ENCODE peak calls at places on chromosomes 6 and 20, in six cellular contexts. A is PC-3; F is transverse colon; Q is CD8-positive, alpha-beta T cell; J is fibroblast of lung; H is psoas muscle. B is an unnamed sample.

GRCh38 chr6:22024973-22025467 is 271.8 kb downstream of the PRL start:
- DNase-seq in A (no peak), F (no peak), Q (no peak), J (no peak), H (no peak), B (no peak)

GRCh38 chr6:83182114-83182513 is 11.0 kb downstream of the PGM3 start:
- DNase-seq in A (no peak), F (no peak), Q (no peak), J (no peak), H (no peak), B (no peak)

GRCh38 chr20:62020935-62021701 is 44.6 kb downstream of the TAF4 start:
- DNase-seq in A (no peak), F (peak; percentile 18), Q (no peak), J (peak; percentile 59), H (peak; percentile 81), B (peak; percentile 38)

GRCh38 chr6:101226677-101227135 is 166.8 kb upstream of the GRIK2 start:
- DNase-seq in A (peak; percentile 82), F (no peak), Q (no peak), J (peak; percentile 3), H (no peak), B (no peak)

GRCh38 chr6:149213829-149214228 is 103.7 kb upstream of the TAB2 start:
- DNase-seq in A (peak; percentile 7), F (no peak), Q (no peak), J (peak; percentile 78), H (no peak), B (no peak)

GRCh38 chr6:46937623-46938022 is 15.9 kb upstream of the ADGRF5 start:
- DNase-seq in A (no peak), F (no peak), Q (no peak), J (no peak), H (no peak), B (no peak)

GRCh38 chr20:57618091-57618765 is 2.0 kb downstream of the ZBP1 start:
- DNase-seq in A (peak; percentile 99), F (peak; percentile 78), Q (no peak), J (no peak), H (peak; percentile 39), B (peak; percentile 91)

GRCh38 chr6:148954934-148955915 is 208.4 kb downstream of the UST start:
- DNase-seq in A (no peak), F (no peak), Q (no peak), J (no peak), H (no peak), B (no peak)

GRCh38 chr6:146095481-146095880 is 66.6 kb downstream of the GRM1 start:
- DNase-seq in A (no peak), F (no peak), Q (no peak), J (no peak), H (no peak), B (no peak)

GRCh38 chr20:3786665-3787639 is at the start of gene CENPB:
- DNase-seq in A (peak; percentile 94), F (peak; percentile 94), Q (peak; percentile 90), J (peak; percentile 71), H (peak; percentile 94), B (peak; percentile 93)

GRCh38 chr20:14488756-14489479 is 151.5 kb upstream of the FLRT3 start:
- DNase-seq in A (peak; percentile 53), F (no peak), Q (no peak), J (no peak), H (no peak), B (no peak)

GRCh38 chr20:37053230-37053950 is 42.4 kb downstream of the RBL1 start:
- DNase-seq in A (no peak), F (no peak), Q (no peak), J (peak; percentile 13), H (no peak), B (no peak)

GRCh38 chr6:40044196-40044595 is 109.9 kb upstream of the MOCS1 start:
- DNase-seq in A (no peak), F (no peak), Q (no peak), J (no peak), H (no peak), B (no peak)

GRCh38 chr6:133424359-133424758 is 183.2 kb downstream of the EYA4 start:
- DNase-seq in A (no peak), F (no peak), Q (no peak), J (no peak), H (no peak), B (no peak)

GRCh38 chr20:57397004-57397692 is 6.0 kb downstream of the RBM38 start:
- DNase-seq in A (no peak), F (no peak), Q (no peak), J (peak; percentile 44), H (peak; percentile 50), B (no peak)

GRCh38 chr6:10763006-10763405 is 15.4 kb downstream of the TMEM14B start:
- DNase-seq in A (no peak), F (no peak), Q (no peak), J (peak; percentile 50), H (no peak), B (no peak)

GRCh38 chr6:15343490-15344185 is 97.8 kb downstream of the JARID2 start:
- DNase-seq in A (no peak), F (no peak), Q (no peak), J (no peak), H (no peak), B (no peak)

GRCh38 chr6:165805067-165805525 is 142.1 kb upstream of the PDE10A start:
- DNase-seq in A (no peak), F (no peak), Q (no peak), J (no peak), H (no peak), B (no peak)

GRCh38 chr20:40393161-40393560 is 295.9 kb downstream of the MAFB start:
- DNase-seq in A (no peak), F (no peak), Q (no peak), J (no peak), H (no peak), B (no peak)

GRCh38 chr6:141152951-141153350 is 979.8 kb upstream of the GJE1 start:
- DNase-seq in A (peak; percentile 4), F (no peak), Q (no peak), J (no peak), H (no peak), B (no peak)

GRCh38 chr6:11890849-11891248 is 112.2 kb upstream of the ADTRP start:
- DNase-seq in A (peak; percentile 22), F (no peak), Q (no peak), J (no peak), H (no peak), B (no peak)

GRCh38 chr6:4187480-4187879 is 52.1 kb upstream of the ECI2 start:
- DNase-seq in A (no peak), F (no peak), Q (no peak), J (no peak), H (no peak), B (no peak)

GRCh38 chr6:46990031-46990644 is 52.0 kb downstream of the ADGRF1 start:
- DNase-seq in A (peak; percentile 49), F (peak; percentile 11), Q (no peak), J (no peak), H (no peak), B (no peak)

GRCh38 chr6:79084693-79085092 is 6.6 kb upstream of the PHIP start:
- DNase-seq in A (no peak), F (no peak), Q (no peak), J (no peak), H (no peak), B (no peak)

GRCh38 chr6:13278991-13279390 is 49.3 kb downstream of the TBC1D7 start:
- DNase-seq in A (no peak), F (no peak), Q (no peak), J (no peak), H (no peak), B (no peak)

GRCh38 chr6:1436334-1437306 is 47.2 kb downstream of the FOXF2 start:
- DNase-seq in A (peak; percentile 92), F (peak; percentile 31), Q (peak; percentile 14), J (peak; percentile 43), H (no peak), B (peak; percentile 86)

GRCh38 chr6:161273356-161273751 is 507 bp downstream of the AGPAT4 start:
- DNase-seq in A (peak; percentile 26), F (no peak), Q (peak; percentile 18), J (peak; percentile 48), H (no peak), B (no peak)

GRCh38 chr6:123203928-123204327 is 207.9 kb downstream of the CLVS2 start:
- DNase-seq in A (no peak), F (no peak), Q (no peak), J (no peak), H (no peak), B (no peak)

GRCh38 chr20:55535366-55535765 is 470.0 kb downstream of the CBLN4 start:
- DNase-seq in A (no peak), F (no peak), Q (no peak), J (no peak), H (no peak), B (no peak)

DNA sequence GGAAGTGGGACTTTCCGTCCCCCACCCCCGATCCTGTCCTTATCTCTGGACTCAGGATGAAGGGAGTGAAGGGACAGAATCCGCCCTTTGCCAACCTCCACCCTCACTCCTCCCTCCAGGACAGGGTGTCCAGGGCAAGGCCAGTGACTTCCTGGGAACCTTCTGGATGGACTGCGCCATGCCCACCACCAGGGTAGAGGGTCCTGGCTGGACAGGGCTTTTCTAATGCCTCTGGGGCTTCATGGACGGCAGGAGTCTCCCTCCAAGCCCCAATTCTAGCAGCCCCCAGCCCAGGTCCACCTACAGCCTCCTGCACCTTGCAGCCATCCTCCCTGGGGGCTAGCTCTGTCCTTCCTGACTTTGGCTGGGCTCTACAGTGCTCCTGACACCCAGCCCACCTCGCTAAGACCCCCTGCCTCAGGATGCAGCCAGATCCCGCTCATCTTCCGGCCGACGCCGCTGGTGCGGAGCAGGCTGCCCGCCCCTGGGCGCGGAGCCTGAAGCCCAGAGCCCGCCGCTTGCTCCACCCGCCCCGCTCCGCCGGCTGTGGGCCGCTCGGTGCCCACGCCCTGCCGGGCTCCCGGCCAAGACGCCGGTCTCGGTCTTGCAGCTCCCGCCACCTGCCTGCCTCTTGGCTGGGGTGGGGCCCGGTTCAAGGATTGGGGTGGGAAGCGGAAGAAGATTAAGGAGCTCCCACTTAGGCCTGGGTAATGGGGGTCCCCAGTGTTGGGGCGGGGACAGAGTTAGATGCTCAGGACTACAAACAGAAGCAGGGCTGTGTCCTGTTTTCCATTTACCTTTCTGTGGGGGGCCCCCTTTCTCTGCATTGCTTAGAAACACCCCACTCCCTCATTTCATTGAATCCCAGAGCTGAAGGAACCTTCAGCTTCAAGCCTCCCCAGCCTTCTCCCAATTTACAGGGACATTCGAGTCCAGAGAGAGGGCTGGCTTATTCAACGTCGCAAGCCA is 72.8 kb downstream of the MDGA1 start:
- DNase-seq in A (peak; percentile 67), F (peak; percentile 77), Q (no peak), J (peak; percentile 39), H (peak; percentile 15), B (peak; percentile 92)
- H3K4me3 ChIP-seq in A (peak overlapping the region; percentile 55), F (peak overlapping the region; percentile 17), Q (no peak overlapping the region), J (no peak overlapping the region), H (peak overlapping the region; percentile 34), B (no peak overlapping the region)

GRCh38 chr6:42484261-42484660 is 32.5 kb upstream of the TRERF1 start:
- DNase-seq in A (no peak), F (no peak), Q (no peak), J (no peak), H (no peak), B (no peak)
- H3K36me3 ChIP-seq in A (no peaks in the 10 kb centered on the region), F (no peaks in the 10 kb centered on the region), Q (no peaks in the 10 kb centered on the region), J (no peaks in the 10 kb centered on the region), H (no peaks in the 10 kb centered on the region), B (no peaks in the 10 kb centered on the region)

GRCh38 chr6:128731249-128732165 is 151.4 kb upstream of the LAMA2 start:
- DNase-seq in A (peak; percentile 65), F (no peak), Q (no peak), J (peak; percentile 39), H (no peak), B (no peak)
- TF ChIP-seq CTCF in A (peak; percentile 77), F (peak; percentile 26), Q (peak; percentile 40), J (peak; percentile 69), H (peak; percentile 46), B (no peak)

GRCh38 chr20:1185781-1186334 is 1.1 kb upstream of the TMEM74B start:
- DNase-seq in A (peak; percentile 71), F (peak; percentile 55), Q (peak; percentile 23), J (peak; percentile 20), H (no peak), B (peak; percentile 66)
- H3K4me3 ChIP-seq in A (peak overlapping the region; percentile 25), F (peak overlapping the region; percentile 51), Q (no peak overlapping the region), J (no peak overlapping the region), H (peak overlapping the region; percentile 68), B (no peak overlapping the region)